ENCODE peak calls at places on chromosome 2, in four cellular contexts. N is tibial nerve, G is IMR-90, A is K562. H is an unnamed sample. For H3K9me3, the result is how much of the 10 kb centered on the place peaks cover.

GRCh38 chr2:236157815-236158498 is 10.2 kb downstream of the GBX2 start:
- DNase-seq in G (no peak), A (no peak), N (no peak), H (no peak)

GRCh38 chr2:152200101-152200500 is 24.5 kb upstream of the STAM2 start:
- DNase-seq in G (peak), A (no peak), N (no peak), H (no peak)

GRCh38 chr2:86646329-86646728 is 22.7 kb upstream of the RNF103 start:
- DNase-seq in G (no peak), A (no peak), N (no peak), H (no peak)

GRCh38 chr2:104501929-104502328 is 352.0 kb upstream of the POU3F3 start:
- DNase-seq in N (no peak), G (no peak), A (no peak), H (no peak)

GRCh38 chr2:73083886-73084792 is 12.6 kb upstream of the SFXN5 start:
- DNase-seq in G (no peak), A (no peak), N (no peak), H (no peak)

GRCh38 chr2:20378891-20379519 is 28.4 kb upstream of the PUM2 start:
- DNase-seq in A (peak), G (peak), N (peak), H (peak)

GRCh38 chr2:72414108-72414507 is 266.4 kb upstream of the CYP26B1 start:
- DNase-seq in G (no peak), N (no peak), A (no peak), H (no peak)

GRCh38 chr2:143705108-143705686 is 576.0 kb downstream of the ARHGAP15 start:
- DNase-seq in N (no peak), G (peak), A (no peak), H (no peak)

GRCh38 chr2:165793779-165794519 is at the start of gene GALNT3:
- DNase-seq in N (no peak), A (no peak), G (no peak), H (peak)

GRCh38 chr2:165795011-165795410 is 964 bp upstream of the GALNT3 start:
- DNase-seq in N (no peak), A (no peak), G (peak), H (no peak)

GRCh38 chr2:165796129-165796528 is 2.1 kb upstream of the GALNT3 start:
- DNase-seq in N (no peak), G (no peak), A (no peak), H (no peak)

GRCh38 chr2:165793161-165793778 is 777 bp downstream of the GALNT3 start:
- DNase-seq in G (no peak), A (no peak), N (no peak), H (peak)

DNA sequence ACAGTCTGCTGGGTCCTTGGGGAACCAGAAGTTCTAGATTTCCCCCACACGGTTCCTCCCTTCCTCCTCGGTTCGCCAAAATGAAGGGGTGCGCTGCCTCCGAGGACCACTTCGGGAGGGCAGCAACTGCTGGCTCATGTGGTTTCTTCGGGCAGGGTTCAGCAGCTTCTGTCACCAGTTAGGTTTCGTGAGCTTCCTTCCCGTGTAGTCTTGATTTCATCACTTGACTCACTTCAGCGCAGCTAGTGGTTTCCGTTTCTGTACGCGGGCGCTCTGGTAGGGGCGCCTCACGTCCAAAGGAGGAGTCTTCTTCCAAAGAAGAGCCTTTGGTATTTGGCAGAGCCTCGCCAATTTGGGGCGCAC is 454 bp upstream of the GALNT3 start:
- DNase-seq in G (peak), N (no peak), A (no peak), H (peak)
- TF ChIP-seq POLR2A in G (no peak), N (no peak), A (no peak), H (no peak)

GRCh38 chr2:95314598-95314963 is 17.4 kb downstream of the KCNIP3 start:
- DNase-seq in G (no peak), N (no peak), A (no peak), H (no peak)

GRCh38 chr2:95316466-95317122 is 19.4 kb downstream of the KCNIP3 start:
- DNase-seq in G (peak), A (no peak), N (no peak), H (no peak)

GRCh38 chr2:95315801-95316411 is 18.8 kb downstream of the KCNIP3 start:
- DNase-seq in N (no peak), G (peak), A (no peak), H (no peak)

GRCh38 chr2:95313296-95314265 is 16.4 kb downstream of the KCNIP3 start:
- DNase-seq in G (no peak), N (no peak), A (no peak), H (no peak)

GRCh38 chr2:95314964-95315611 is 17.9 kb downstream of the KCNIP3 start:
- DNase-seq in G (peak), N (no peak), A (peak), H (no peak)
- H3K4me3 ChIP-seq in G (no peak), N (no peak), A (no peak), H (no peak)

GRCh38 chr2:240473211-240473610 is 37.7 kb downstream of the GPC1 start:
- DNase-seq in N (no peak), A (no peak), G (no peak), H (no peak)
- H3K9me3 ChIP-seq in N (under half), A (under half), G (under half), H (under half)

DNA sequence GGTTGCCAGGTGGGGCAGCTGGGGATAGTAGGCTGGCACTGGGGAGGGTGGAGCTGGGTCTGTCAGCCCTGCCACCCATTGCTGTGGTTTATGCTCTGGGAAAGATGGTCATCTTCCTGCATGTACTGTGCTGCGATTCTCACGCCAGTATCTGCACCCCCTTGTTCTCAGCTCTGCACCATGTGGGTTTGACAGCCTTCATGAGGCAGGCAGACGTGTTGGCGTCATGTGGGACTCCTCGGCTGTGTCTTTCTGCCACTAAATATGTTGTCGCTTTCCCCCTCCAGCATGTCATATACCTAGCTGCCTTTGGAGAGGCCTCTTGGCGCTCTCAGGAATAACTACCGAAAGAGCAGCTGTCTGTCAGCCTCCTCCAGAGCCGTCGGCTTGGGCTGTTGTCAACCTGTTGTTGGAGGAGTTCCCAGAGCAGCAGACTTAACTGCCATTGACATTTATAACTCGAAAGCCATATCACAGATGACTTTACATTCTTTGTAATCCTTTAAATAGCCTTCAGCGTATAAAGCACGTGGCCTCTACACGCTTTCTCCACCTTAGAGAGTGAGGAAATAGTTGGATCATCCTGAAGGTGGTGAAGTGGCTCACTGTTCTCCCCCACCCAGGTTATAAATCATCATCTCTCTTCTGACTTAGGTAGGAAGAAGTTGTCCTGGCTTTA is 80.4 kb upstream of the MGAT5 start:
- DNase-seq in A (no peak), G (no peak), N (no peak), H (no peak)
- TF ChIP-seq POLR2A in A (no peak), G (no peak), N (no peak), H (no peak)

H was measured in ovary.